ENCODE peak calls at places on chromosomes 1 and 21, in six cellular contexts. A is stimulated activated CD4-positive, alpha-beta T cell treated with anti-CD3 and anti-CD28 coated beads, Interleukin-12 subunit alpha, Interleukin-12 subunit beta, amount 100 ng/mL, for 4 hours; N is activated CD4-positive, alpha-beta T cell treated with anti-CD3 and anti-CD28 coated beads, Interleukin-2, amount 50 U/mL, for 1 hour; X is endothelial cell of umbilical vein; K is activated T-helper 1 cell treated with Interleukin-2 at 50 U/mL for 16 hours; E is fibroblast of pulmonary artery. C is an unnamed sample.

GRCh38 chr1:183567584-183567983 is 22.7 kb downstream of the NCF2 start:
- DNase-seq in A (no peak), N (no peak), X (no peak), K (no peak), E (peak), C (no peak)

GRCh38 chr1:41811051-41811795 is 107.5 kb downstream of the HIVEP3 start:
- DNase-seq in A (peak), N (no peak), X (no peak), K (no peak), E (peak), C (no peak)

GRCh38 chr21:32241434-32241785 is 37.4 kb downstream of the MIS18A start:
- DNase-seq in A (no peak), N (no peak), X (no peak), K (no peak), E (no peak), C (no peak)

GRCh38 chr1:245434285-245434684 is 279.5 kb downstream of the KIF26B start:
- DNase-seq in A (no peak), N (no peak), X (no peak), K (no peak), E (no peak), C (no peak)

GRCh38 chr1:185984113-185984836 is 250.1 kb downstream of the HMCN1 start:
- DNase-seq in A (no peak), N (no peak), X (no peak), K (no peak), E (no peak), C (no peak)

GRCh38 chr1:164709108-164709507 is 150.1 kb downstream of the PBX1 start:
- DNase-seq in A (no peak), N (no peak), X (peak), K (no peak), E (no peak), C (no peak)

GRCh38 chr1:155076371-155076770 is 2.3 kb upstream of the EFNA3 start:
- DNase-seq in A (no peak), N (no peak), X (no peak), K (no peak), E (no peak), C (no peak)

GRCh38 chr1:108871050-108871724 is 5.6 kb upstream of the GPSM2 start:
- DNase-seq in A (no peak), N (no peak), X (no peak), K (no peak), E (no peak), C (no peak)

GRCh38 chr1:208106218-208106617 is 138.0 kb downstream of the PLXNA2 start:
- DNase-seq in A (no peak), N (no peak), X (no peak), K (no peak), E (no peak), C (no peak)

GRCh38 chr1:173451981-173452380 is 25.2 kb upstream of the PRDX6 start:
- DNase-seq in A (no peak), N (no peak), X (no peak), K (no peak), E (peak), C (no peak)

GRCh38 chr1:41615981-41616380 is 131.5 kb upstream of the EDN2 start:
- DNase-seq in A (no peak), N (no peak), X (no peak), K (no peak), E (no peak), C (no peak)

GRCh38 chr1:156434976-156435550 is 65.5 kb downstream of the MEF2D start:
- DNase-seq in A (no peak), N (no peak), X (no peak), K (no peak), E (no peak), C (no peak)

GRCh38 chr1:26996024-26996423 is 2.5 kb downstream of the TRNP1 start:
- DNase-seq in A (no peak), N (no peak), X (no peak), K (no peak), E (peak), C (no peak)

GRCh38 chr1:246261641-246262040 is 245.4 kb downstream of the SMYD3 start:
- DNase-seq in A (no peak), N (no peak), X (no peak), K (no peak), E (peak), C (no peak)

GRCh38 chr1:40592107-40592773 is 60.8 kb downstream of the ZNF684 start:
- DNase-seq in A (no peak), N (no peak), X (peak), K (no peak), E (peak), C (peak)

GRCh38 chr1:164670026-164670425 is 111.0 kb downstream of the PBX1 start:
- DNase-seq in A (no peak), N (no peak), X (no peak), K (no peak), E (no peak), C (no peak)

GRCh38 chr1:60809204-60809985 is 273.0 kb upstream of the NFIA start:
- DNase-seq in A (no peak), N (no peak), X (no peak), K (no peak), E (no peak), C (no peak)

GRCh38 chr1:92577251-92577895 is 90.6 kb upstream of the GFI1 start:
- DNase-seq in A (no peak), N (no peak), X (peak), K (no peak), E (peak), C (peak)

GRCh38 chr1:237249120-237249519 is 207.1 kb downstream of the RYR2 start:
- DNase-seq in A (no peak), N (no peak), X (no peak), K (no peak), E (no peak), C (no peak)

GRCh38 chr1:22184892-22185612 is 42.2 kb upstream of the WNT4 start:
- DNase-seq in A (no peak), N (no peak), X (no peak), K (no peak), E (peak), C (no peak)

GRCh38 chr1:169427081-169427611 is at the start of gene CCDC181:
- DNase-seq in A (peak), N (peak), X (peak), K (peak), E (peak), C (no peak)

GRCh38 chr21:37071561-37072238 is 1.2 kb downstream of the PIGP start:
- DNase-seq in A (no peak), N (no peak), X (peak), K (no peak), E (peak), C (no peak)

GRCh38 chr1:156704166-156704711 is 1.1 kb downstream of the CRABP2 start:
- DNase-seq in A (no peak), N (no peak), X (no peak), K (no peak), E (no peak), C (no peak)

GRCh38 chr1:221858758-221859157 is 116.9 kb upstream of the DUSP10 start:
- DNase-seq in A (no peak), N (no peak), X (no peak), K (no peak), E (peak), C (no peak)

GRCh38 chr1:226123591-226124471 is 61.3 kb downstream of the H3-3A start:
- DNase-seq in A (no peak), N (no peak), X (no peak), K (no peak), E (no peak), C (no peak)

GRCh38 chr1:217274927-217275616 is 355.8 kb downstream of the GPATCH2 start:
- DNase-seq in A (no peak), N (no peak), X (no peak), K (no peak), E (peak), C (no peak)

GRCh38 chr1:3548156-3548893 is 63.0 kb downstream of the MEGF6 start:
- DNase-seq in A (no peak), N (no peak), X (no peak), K (no peak), E (peak), C (no peak)

GRCh38 chr21:45736042-45736704 is 92.6 kb downstream of the PCBP3 start:
- DNase-seq in A (no peak), N (no peak), X (no peak), K (no peak), E (peak), C (no peak)

GRCh38 chr1:205510951-205511330 is 6.5 kb downstream of the CDK18 start:
- DNase-seq in A (no peak), N (no peak), X (no peak), K (no peak), E (no peak), C (no peak)

GRCh38 chr1:145837658-145838057 is 7.8 kb upstream of the NUDT17 start:
- DNase-seq in A (no peak), N (no peak), X (no peak), K (no peak), E (no peak), C (no peak)